ENCODE peak calls at places on chromosome 6, in six cellular contexts. W, Y, V, C, S and N are unnamed samples.

GRCh38 chr6:85675030-85675819 is 32.5 kb upstream of the SYNCRIP start:
- DNase-seq in Y (no peak), W (no peak), C (peak), S (no peak), V (no peak), N (no peak)

GRCh38 chr6:122696079-122696478 is 83.4 kb upstream of the FABP7 start:
- DNase-seq in S (peak), V (no peak), Y (no peak), C (no peak), W (no peak), N (no peak)

GRCh38 chr6:154408906-154409500 is 52.4 kb upstream of the IPCEF1 start:
- DNase-seq in S (no peak), Y (peak), V (no peak), C (peak), W (no peak), N (no peak)

GRCh38 chr6:151107897-151108427 is 131.8 kb upstream of the AKAP12 start:
- DNase-seq in S (no peak), Y (no peak), C (no peak), V (no peak), W (no peak), N (no peak)

GRCh38 chr6:113858067-113858604 is 991 bp downstream of the MARCKS start:
- DNase-seq in S (no peak), Y (peak), C (peak), W (peak), V (peak), N (no peak)

GRCh38 chr6:27840572-27840971 is 71.6 kb downstream of the OR2B2 start:
- DNase-seq in S (no peak), Y (no peak), V (no peak), C (no peak), W (no peak), N (no peak)

GRCh38 chr6:166614589-166614988 is 12.5 kb downstream of the RPS6KA2 start:
- DNase-seq in W (no peak), V (no peak), S (no peak), C (no peak), Y (no peak), N (no peak)

GRCh38 chr6:38184041-38184779 is 364.7 kb downstream of the ZFAND3 start:
- DNase-seq in W (no peak), C (no peak), Y (no peak), V (no peak), S (no peak), N (no peak)

GRCh38 chr6:122388945-122389344 is 10.5 kb upstream of the HSF2 start:
- DNase-seq in Y (no peak), S (no peak), V (no peak), W (no peak), C (no peak), N (no peak)

GRCh38 chr6:43669050-43669921 is 18.3 kb downstream of the MRPS18A start:
- DNase-seq in S (no peak), V (peak), C (peak), Y (no peak), W (peak), N (no peak)

GRCh38 chr6:133341607-133342158 is 100.5 kb downstream of the EYA4 start:
- DNase-seq in V (no peak), S (no peak), C (no peak), W (no peak), Y (no peak), N (no peak)

GRCh38 chr6:68326762-68327161 is 308.3 kb upstream of the ADGRB3 start:
- DNase-seq in Y (no peak), S (no peak), V (no peak), W (no peak), C (peak), N (no peak)

GRCh38 chr6:5302220-5302946 is 41.1 kb downstream of the FARS2 start:
- DNase-seq in S (no peak), V (no peak), C (no peak), W (no peak), Y (no peak), N (peak)

GRCh38 chr6:4397307-4397706 is 261.9 kb upstream of the ECI2 start:
- DNase-seq in Y (no peak), W (no peak), S (no peak), C (no peak), V (no peak), N (no peak)

GRCh38 chr6:147621280-147621679 is 112.8 kb downstream of the SAMD5 start:
- DNase-seq in W (no peak), S (no peak), Y (no peak), C (no peak), V (no peak), N (no peak)
- TF ChIP-seq POLR2AphosphoS5 in W (no peak), S (no peak), Y (no peak), C (no peak), V (no peak), N (no peak)

GRCh38 chr6:108482559-108482958 is 78.2 kb upstream of the FOXO3 start:
- DNase-seq in W (no peak), S (no peak), Y (no peak), C (no peak), V (no peak), N (no peak)

GRCh38 chr6:108489699-108490098 is 71.0 kb upstream of the FOXO3 start:
- DNase-seq in V (no peak), W (no peak), C (no peak), Y (no peak), S (no peak), N (no peak)

DNA sequence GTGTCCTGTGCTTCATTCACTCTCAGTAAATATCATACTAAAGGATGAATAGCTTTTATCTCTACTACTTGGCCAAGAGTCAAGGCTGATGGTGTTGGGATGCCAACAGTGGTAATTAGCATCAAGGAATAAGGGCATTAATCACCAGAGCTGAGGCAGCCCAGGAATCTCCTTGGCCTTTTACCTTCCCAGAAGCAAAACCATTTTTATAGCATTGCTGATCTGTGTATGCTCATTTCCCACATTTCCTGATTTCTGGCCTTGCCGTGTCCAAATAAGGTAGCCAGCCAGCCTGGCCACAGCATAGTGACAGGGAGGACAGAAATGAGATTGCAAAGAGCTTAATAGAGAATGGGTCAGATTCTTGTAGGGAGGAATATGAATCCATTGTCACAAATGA is 76.7 kb upstream of the FOXO3 start:
- DNase-seq in S (no peak), V (no peak), W (no peak), C (no peak), Y (no peak), N (no peak)
- TF ChIP-seq POLR2AphosphoS5 in S (no peak), V (no peak), W (no peak), C (no peak), Y (no peak), N (no peak)

GRCh38 chr6:170208651-170209353 is 82.1 kb downstream of the DLL1 start:
- DNase-seq in S (no peak), Y (no peak), W (peak), V (peak), C (no peak), N (no peak)
- TF ChIP-seq POLR2AphosphoS5 in S (no peak), Y (no peak), W (no peak), V (no peak), C (no peak), N (no peak)

GRCh38 chr6:12395898-12396297 is 105.7 kb downstream of the EDN1 start:
- DNase-seq in C (no peak), V (no peak), Y (no peak), S (no peak), W (no peak), N (no peak)
- TF ChIP-seq POLR2AphosphoS5 in C (no peak), V (no peak), Y (no peak), S (no peak), W (no peak), N (no peak)

GRCh38 chr6:111482959-111483735 is at the start of gene REV3L:
- DNase-seq in V (peak), S (peak), Y (peak), W (peak), C (peak), N (peak)
- TF ChIP-seq POLR2AphosphoS5 in V (peak), S (peak), Y (peak), W (peak), C (peak), N (peak)